ENCODE peak calls at places on chromosomes 11 and 22, in four cellular contexts. U is fibroblast of the aortic adventitia; V is activated naive CD8-positive, alpha-beta T cell treated with anti-CD3 and anti-CD28 coated beads, Interleukin-2, amount 50 U/mL, for 24 hours; Q is cardiac septum. C is an unnamed sample.
A peak's percentile ranks its signal among the peaks of the same experiment; 100 is the strongest.

GRCh38 chr11:114160884-114161283 is 101.4 kb downstream of the ZBTB16 start:
- DNase-seq in U (no peak), V (no peak), Q (no peak), C (no peak)

GRCh38 chr11:76752321-76753175 is 30.6 kb upstream of the TSKU start:
- DNase-seq in Q (peak; percentile 84), V (no peak), U (peak; percentile 97), C (no peak)

GRCh38 chr11:67287355-67288197 is 1.5 kb upstream of the ANKRD13D start:
- DNase-seq in U (no peak), V (no peak), Q (no peak), C (no peak)

GRCh38 chr22:35627267-35628041 is 10.3 kb upstream of the MB start:
- DNase-seq in Q (peak; percentile 90), V (peak; percentile 74), U (peak; percentile 88), C (peak; percentile 47)

GRCh38 chr22:46076651-46077339 is 73.5 kb upstream of the PPARA start:
- DNase-seq in Q (peak; percentile 73), V (no peak), U (peak; percentile 85), C (no peak)

GRCh38 chr22:40000171-40000570 is 5.4 kb downstream of the FAM83F start:
- DNase-seq in V (no peak), U (no peak), Q (no peak), C (no peak)

GRCh38 chr11:55655096-55655495 is 6.9 kb upstream of the OR4C6 start:
- DNase-seq in V (no peak), U (no peak), Q (no peak), C (no peak)

GRCh38 chr11:35549787-35550186 is 24.4 kb upstream of the PAMR1 start:
- DNase-seq in V (no peak), Q (no peak), U (peak; percentile 95), C (no peak)

GRCh38 chr22:31097941-31098632 is 9.3 kb downstream of the SELENOM start:
- DNase-seq in U (no peak), V (no peak), Q (no peak), C (no peak)

GRCh38 chr11:128687321-128687720 is 6.6 kb upstream of the FLI1 start:
- DNase-seq in Q (peak; percentile 81), V (peak; percentile 48), U (no peak), C (peak; percentile 75)

GRCh38 chr11:36258730-36259360 is 30.4 kb downstream of the COMMD9 start:
- DNase-seq in Q (no peak), V (peak; percentile 16), U (peak; percentile 78), C (peak; percentile 75)

GRCh38 chr11:11789735-11790369 is 51.9 kb upstream of the USP47 start:
- DNase-seq in V (peak; percentile 13), Q (no peak), U (peak; percentile 31), C (peak; percentile 26)

GRCh38 chr11:85725510-85726258 is 39.7 kb upstream of the CCDC89 start:
- DNase-seq in Q (no peak), U (peak; percentile 94), V (no peak), C (no peak)

GRCh38 chr11:65575568-65576231 is at the start of gene EHBP1L1:
- DNase-seq in Q (peak; percentile 91), V (peak; percentile 78), U (peak; percentile 54), C (peak; percentile 38)

GRCh38 chr11:66071326-66071870 is 1.3 kb downstream of the PACS1 start:
- DNase-seq in U (no peak), V (no peak), Q (no peak), C (no peak)

GRCh38 chr22:44127353-44127752 is 53.4 kb upstream of the PARVG start:
- DNase-seq in U (peak; percentile 70), Q (no peak), V (no peak), C (no peak)

GRCh38 chr11:83195176-83195531 is 1.6 kb downstream of the ANKRD42 start:
- DNase-seq in V (no peak), U (no peak), Q (no peak), C (no peak)